ENCODE peak calls at places on chromosome 13, in ten cellular contexts. T is BJ, U is left ventricle myocardium inferior, R is astrocyte of the spinal cord, Z is progenitor cell of endocrine pancreas, W is choroid plexus epithelial cell, F is WERI-Rb-1, P is OCI-LY7, E is astrocyte of the cerebellum, S is Calu3. X is an unnamed sample.

GRCh38 chr13:21458457-21458815 is 667 bp downstream of the ZDHHC20 start:
- DNase-seq in T (no peak), U (peak; percentile 46), R (no peak), Z (peak; percentile 27), W (peak; percentile 13), F (peak; percentile 71), P (peak; percentile 63), E (no peak), S (peak; percentile 52), X (no peak)

GRCh38 chr13:66950666-66951065 is 279.5 kb downstream of the PCDH9 start:
- DNase-seq in T (no peak), U (no peak), R (no peak), Z (no peak), W (no peak), F (no peak), P (no peak), E (no peak), S (no peak), X (no peak)

GRCh38 chr13:93529961-93530360 is 303.4 kb downstream of the GPC6 start:
- DNase-seq in T (no peak), U (no peak), R (no peak), Z (no peak), W (peak; percentile 36), F (no peak), P (no peak), E (no peak), S (no peak), X (no peak)

GRCh38 chr13:49428041-49428763 is 15.7 kb downstream of the CAB39L start:
- DNase-seq in T (no peak), U (peak; percentile 17), R (no peak), Z (no peak), W (no peak), F (no peak), P (no peak), E (no peak), S (no peak), X (no peak)

GRCh38 chr13:79480954-79481684 is at the start of gene NDFIP2:
- DNase-seq in T (no peak), U (peak; percentile 88), R (peak; percentile 89), Z (peak; percentile 85), W (peak; percentile 87), F (peak; percentile 81), P (peak; percentile 52), E (peak; percentile 55), S (peak; percentile 66), X (peak; percentile 83)

GRCh38 chr13:96474158-96474606 is 384.3 kb downstream of the HS6ST3 start:
- DNase-seq in T (no peak), U (no peak), R (no peak), Z (no peak), W (no peak), F (no peak), P (no peak), E (no peak), S (no peak), X (no peak)

GRCh38 chr13:35470671-35471465 is 5.6 kb downstream of the MAB21L1 start:
- DNase-seq in T (no peak), U (peak; percentile 62), R (peak; percentile 43), Z (peak; percentile 23), W (peak; percentile 41), F (peak; percentile 81), P (no peak), E (no peak), S (no peak), X (no peak)

GRCh38 chr13:29497137-29497654 is 98.3 kb downstream of the SLC7A1 start:
- DNase-seq in T (no peak), U (peak; percentile 83), R (peak; percentile 53), Z (no peak), W (peak; percentile 89), F (no peak), P (no peak), E (no peak), S (no peak), X (no peak)

GRCh38 chr13:44373601-44374347 is at the start of gene SERP2:
- DNase-seq in T (no peak), U (peak; percentile 42), R (peak; percentile 32), Z (peak; percentile 33), W (no peak), F (no peak), P (no peak), E (no peak), S (no peak), X (peak; percentile 22)

GRCh38 chr13:91167706-91168459 is 179.6 kb upstream of the MIR17HG start:
- DNase-seq in T (no peak), U (no peak), R (no peak), Z (no peak), W (no peak), F (no peak), P (no peak), E (peak; percentile 36), S (no peak), X (no peak)

GRCh38 chr13:27573265-27573664 is 47.1 kb downstream of the LNX2 start:
- DNase-seq in T (peak; percentile 1), U (no peak), R (peak; percentile 52), Z (no peak), W (peak; percentile 65), F (no peak), P (no peak), E (peak; percentile 15), S (peak; percentile 6), X (no peak)

GRCh38 chr13:76982051-76982450 is 9.8 kb upstream of the CLN5 start:
- DNase-seq in T (no peak), U (no peak), R (no peak), Z (no peak), W (no peak), F (no peak), P (no peak), E (no peak), S (no peak), X (no peak)

GRCh38 chr13:93561553-93561952 is 334.9 kb downstream of the GPC6 start:
- DNase-seq in T (no peak), U (no peak), R (no peak), Z (no peak), W (no peak), F (no peak), P (no peak), E (no peak), S (no peak), X (no peak)

GRCh38 chr13:24784319-24784718 is 20.4 kb downstream of the RNF17 start:
- DNase-seq in T (no peak), U (no peak), R (no peak), Z (no peak), W (no peak), F (no peak), P (no peak), E (no peak), S (no peak), X (no peak)

DNA sequence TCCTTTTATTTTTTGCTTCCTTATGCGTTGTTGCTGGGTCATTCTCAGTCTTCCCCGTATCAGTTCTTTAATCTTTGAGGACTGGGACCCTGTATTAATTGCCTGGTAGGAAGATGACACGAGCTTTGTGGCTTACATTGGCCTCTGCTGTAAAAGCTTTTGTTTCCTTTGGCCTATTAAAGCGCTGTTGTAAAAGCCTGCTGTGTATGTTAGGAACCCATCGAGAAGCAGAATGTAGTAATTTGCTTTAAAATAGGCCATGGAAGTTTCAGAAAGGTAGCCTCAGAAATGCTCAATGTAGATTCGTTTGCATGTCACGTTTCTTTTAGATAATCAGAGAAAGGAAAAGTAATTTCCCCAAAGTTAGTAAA is 257.5 kb upstream of the STARD13 start:
- DNase-seq in T (peak; percentile 18), U (no peak), R (no peak), Z (no peak), W (no peak), F (no peak), P (no peak), E (no peak), S (no peak), X (no peak)
- TF ChIP-seq CTCF in T (no peak), U (no peak), R (no peak), Z (no peak), W (no peak), F (no peak), P (no peak), E (no peak), S (no peak), X (no peak)

DNA sequence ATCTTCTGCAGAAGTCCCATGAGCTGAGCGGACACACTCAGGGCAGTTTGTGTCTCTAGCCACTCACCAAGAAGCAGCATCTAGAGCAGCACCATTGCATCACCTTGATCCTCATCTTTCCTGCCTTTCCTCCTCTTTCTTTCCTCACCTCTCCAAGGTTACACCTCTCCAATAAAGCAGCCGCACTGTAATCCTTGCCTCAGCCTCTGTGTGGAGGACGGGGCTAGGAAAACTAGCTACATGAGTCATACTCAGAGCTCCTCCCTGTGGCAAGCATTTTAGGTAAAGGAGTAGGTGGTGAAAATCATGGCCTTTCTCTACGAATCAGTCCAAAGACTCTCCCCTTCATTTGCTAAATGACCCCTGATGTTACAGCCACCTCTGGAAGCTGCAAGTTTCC is 108.8 kb downstream of the DNAJC15 start:
- DNase-seq in T (no peak), U (no peak), R (peak; percentile 53), Z (no peak), W (peak; percentile 78), F (peak; percentile 32), P (peak; percentile 8), E (no peak), S (peak; percentile 38), X (no peak)
- TF ChIP-seq CTCF in T (peak; percentile 21), U (peak; percentile 59), R (peak; percentile 44), Z (peak; percentile 42), W (peak; percentile 71), F (peak; percentile 26), P (peak; percentile 37), E (peak; percentile 39), S (peak; percentile 19), X (no peak)

DNA sequence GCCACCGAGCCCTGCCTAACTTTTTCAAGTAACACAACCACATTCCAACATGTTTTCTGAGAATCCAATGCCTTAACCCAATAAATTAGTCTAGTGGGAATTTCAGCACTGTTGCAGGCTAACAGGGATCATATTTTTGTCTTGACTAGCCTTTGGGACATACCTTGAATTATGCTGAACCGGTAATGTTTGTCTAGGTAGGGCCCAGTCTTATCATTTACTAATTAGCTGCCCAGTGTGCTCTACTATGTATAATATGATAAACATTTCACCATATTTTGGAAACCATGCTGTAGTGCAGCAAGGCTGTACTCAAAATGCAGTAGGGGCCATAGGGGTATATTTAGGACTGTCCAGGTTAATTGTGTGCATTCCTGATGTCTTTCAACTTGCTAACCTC is 3.3 kb upstream of the PDS5B start:
- DNase-seq in T (no peak), U (no peak), R (no peak), Z (no peak), W (no peak), F (no peak), P (no peak), E (no peak), S (no peak), X (no peak)
- TF ChIP-seq CTCF in T (no peak), U (no peak), R (no peak), Z (no peak), W (no peak), F (no peak), P (no peak), E (no peak), S (no peak), X (no peak)

DNA sequence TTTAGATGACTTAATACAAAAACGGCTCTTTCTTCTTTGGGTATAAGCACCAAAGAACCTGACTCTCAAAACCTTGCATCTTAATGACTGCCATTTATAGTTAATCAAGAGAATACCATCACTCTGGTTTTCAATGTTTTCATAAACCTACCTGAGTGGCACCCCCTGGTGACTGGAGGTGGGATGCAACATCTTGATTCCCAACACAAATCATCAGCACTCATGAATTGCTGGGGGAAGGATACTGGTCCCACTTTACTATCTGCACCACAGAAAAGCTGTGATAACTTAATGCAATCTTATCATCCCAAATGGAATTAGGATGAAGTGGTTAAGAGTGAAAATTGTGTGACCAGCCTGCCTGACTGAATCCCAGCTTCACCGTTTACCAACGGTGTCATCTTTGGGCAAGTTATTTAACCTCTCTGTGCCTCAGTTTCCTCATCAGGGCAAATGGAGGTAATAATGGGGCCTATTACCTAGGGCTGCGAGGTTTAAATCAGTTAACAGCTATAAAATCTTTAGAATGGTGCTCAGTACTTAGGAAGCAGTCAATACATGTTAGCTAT is 366.4 kb downstream of the KLF12 start:
- DNase-seq in T (no peak), U (no peak), R (no peak), Z (no peak), W (no peak), F (peak; percentile 38), P (peak; percentile 37), E (no peak), S (peak; percentile 5), X (peak; percentile 18)
- TF ChIP-seq CTCF in T (peak; percentile 29), U (peak; percentile 41), R (peak; percentile 38), Z (peak; percentile 51), W (peak; percentile 60), F (peak; percentile 56), P (peak; percentile 79), E (peak; percentile 35), S (no peak), X (peak; percentile 25)

X was measured in natural killer cell.